ENCODE peak calls at places on chromosomes 16 and 17, in five cellular contexts. M is transverse colon, O is NCI-H146, D is uterus, T is HTR-8/SVneo. B is an unnamed sample.

GRCh38 chr17:63842173-63842539 is 329 bp downstream of the SMARCD2 start:
- DNase-seq in M (no peak), O (peak; percentile 64), D (peak; percentile 51), T (peak; percentile 43), B (no peak)

GRCh38 chr17:57889892-57890856 is 40.3 kb upstream of the MRPS23 start:
- DNase-seq in M (peak; percentile 69), O (no peak), D (peak; percentile 84), T (peak; percentile 88), B (no peak)

GRCh38 chr16:27226476-27226875 is 23.1 kb downstream of the KDM8 start:
- DNase-seq in M (no peak), O (peak; percentile 75), D (no peak), T (no peak), B (no peak)

GRCh38 chr17:5115673-5116651 is at the start of gene USP6:
- DNase-seq in M (no peak), O (no peak), D (no peak), T (no peak), B (no peak)

GRCh38 chr16:8109510-8110369 is 480.6 kb downstream of the TMEM114 start:
- DNase-seq in M (no peak), O (peak; percentile 27), D (no peak), T (no peak), B (no peak)

GRCh38 chr17:81416612-81417011 is 21.4 kb downstream of the BAHCC1 start:
- DNase-seq in M (no peak), O (peak; percentile 15), D (no peak), T (no peak), B (no peak)

GRCh38 chr17:78558181-78558850 is 18.9 kb downstream of the DNAH17 start:
- DNase-seq in M (no peak), O (no peak), D (no peak), T (no peak), B (no peak)

GRCh38 chr16:68644715-68645493 is at the start of gene CDH3:
- DNase-seq in M (peak; percentile 65), O (peak; percentile 87), D (peak; percentile 57), T (no peak), B (no peak)

GRCh38 chr16:10608687-10609409 is 28.4 kb upstream of the EMP2 start:
- DNase-seq in M (no peak), O (no peak), D (peak; percentile 41), T (no peak), B (no peak)